ENCODE peak calls at places on chromosomes 5 and 9, in eight cellular contexts. U, K, O, M, G, Q, C and H are unnamed samples.

GRCh38 chr9:137057545-137057944 is 3.7 kb upstream of the ENTPD2 start:
- DNase-seq in U (no peak), K (no peak), O (no peak), M (no peak), G (no peak), Q (no peak), C (no peak), H (no peak)

GRCh38 chr5:100273846-100274580 is 261.2 kb upstream of the FAM174A start:
- DNase-seq in U (no peak), K (no peak), O (no peak), M (no peak), G (no peak), Q (no peak), C (no peak), H (no peak)

GRCh38 chr5:135075621-135076585 is 41.9 kb upstream of the PITX1 start:
- DNase-seq in U (no peak), K (no peak), O (no peak), M (no peak), G (no peak), Q (no peak), C (no peak), H (no peak)

GRCh38 chr5:73448451-73449136 is at the start of gene FOXD1:
- DNase-seq in U (peak), K (peak), O (no peak), M (peak), G (peak), Q (peak), C (peak), H (peak)

GRCh38 chr5:87229780-87230179 is 37.9 kb upstream of the RASA1 start:
- DNase-seq in U (no peak), K (peak), O (no peak), M (no peak), G (no peak), Q (no peak), C (peak), H (no peak)

GRCh38 chr5:43294226-43294625 is 19.0 kb downstream of the HMGCS1 start:
- DNase-seq in U (no peak), K (peak), O (no peak), M (no peak), G (no peak), Q (no peak), C (peak), H (no peak)

GRCh38 chr5:43161244-43161643 is 30.8 kb upstream of the NIM1K start:
- DNase-seq in U (no peak), K (no peak), O (no peak), M (no peak), G (no peak), Q (no peak), C (no peak), H (no peak)

GRCh38 chr5:67195406-67196275 is 958 bp downstream of the CD180 start:
- DNase-seq in U (no peak), K (no peak), O (no peak), M (peak), G (no peak), Q (no peak), C (no peak), H (no peak)

GRCh38 chr9:106872641-106873040 is 9.7 kb downstream of the ZNF462 start:
- DNase-seq in U (no peak), K (no peak), O (no peak), M (no peak), G (no peak), Q (no peak), C (peak), H (no peak)

GRCh38 chr5:136094189-136094912 is 38.3 kb upstream of the SMAD5 start:
- DNase-seq in U (no peak), K (no peak), O (no peak), M (no peak), G (no peak), Q (no peak), C (no peak), H (no peak)

GRCh38 chr9:93059960-93060591 is 1.6 kb downstream of the SUSD3 start:
- DNase-seq in U (no peak), K (no peak), O (no peak), M (no peak), G (no peak), Q (peak), C (no peak), H (no peak)

GRCh38 chr5:53424691-53425597 is 55.5 kb upstream of the FST start:
- DNase-seq in U (no peak), K (peak), O (no peak), M (no peak), G (no peak), Q (no peak), C (peak), H (no peak)

GRCh38 chr9:130871395-130872057 is 25.1 kb downstream of the QRFP start:
- DNase-seq in U (peak), K (no peak), O (no peak), M (no peak), G (no peak), Q (no peak), C (no peak), H (no peak)

GRCh38 chr5:94564812-94565211 is 53.6 kb downstream of the KIAA0825 start:
- DNase-seq in U (no peak), K (no peak), O (no peak), M (no peak), G (no peak), Q (no peak), C (no peak), H (no peak)

GRCh38 chr9:136722969-136723356 is 10.6 kb downstream of the DIPK1B start:
- DNase-seq in U (no peak), K (no peak), O (no peak), M (no peak), G (no peak), Q (no peak), C (no peak), H (no peak)

GRCh38 chr5:169545762-169546161 is 37.8 kb upstream of the SPDL1 start:
- DNase-seq in U (no peak), K (peak), O (no peak), M (no peak), G (no peak), Q (no peak), C (peak), H (no peak)

GRCh38 chr9:2271426-2271825 is 256.3 kb downstream of the SMARCA2 start:
- DNase-seq in U (peak), K (peak), O (no peak), M (peak), G (peak), Q (no peak), C (peak), H (peak)

GRCh38 chr9:18071651-18072060 is 402.3 kb upstream of the ADAMTSL1 start:
- DNase-seq in U (no peak), K (peak), O (no peak), M (no peak), G (no peak), Q (no peak), C (peak), H (no peak)

GRCh38 chr9:36407122-36407723 is 7.2 kb upstream of the RNF38 start:
- DNase-seq in U (peak), K (peak), O (peak), M (peak), G (peak), Q (peak), C (peak), H (peak)

GRCh38 chr9:34084562-34084961 is 35.9 kb upstream of the UBAP2 start:
- DNase-seq in U (no peak), K (no peak), O (no peak), M (peak), G (no peak), Q (no peak), C (no peak), H (no peak)

GRCh38 chr9:138085568-138085967 is 208.0 kb downstream of the CACNA1B start:
- DNase-seq in U (no peak), K (no peak), O (no peak), M (no peak), G (no peak), Q (no peak), C (no peak), H (no peak)

GRCh38 chr5:120014535-120014934 is 385.2 kb downstream of the FAM170A start:
- DNase-seq in U (no peak), K (peak), O (no peak), M (no peak), G (no peak), Q (no peak), C (peak), H (no peak)

GRCh38 chr5:51810592-51810991 is 427.3 kb downstream of the ISL1 start:
- DNase-seq in U (no peak), K (no peak), O (no peak), M (no peak), G (no peak), Q (no peak), C (no peak), H (no peak)

GRCh38 chr9:137731216-137731946 is 112.6 kb downstream of the EHMT1 start:
- DNase-seq in U (no peak), K (no peak), O (no peak), M (no peak), G (no peak), Q (no peak), C (no peak), H (no peak)

GRCh38 chr5:140344683-140345423 is 1.6 kb downstream of the HBEGF start:
- DNase-seq in U (peak), K (peak), O (no peak), M (no peak), G (no peak), Q (no peak), C (peak), H (peak)

GRCh38 chr5:61450170-61450815 is 118.2 kb downstream of the ZSWIM6 start:
- DNase-seq in U (no peak), K (peak), O (no peak), M (no peak), G (no peak), Q (no peak), C (peak), H (peak)

GRCh38 chr9:16721972-16722371 is 148.5 kb downstream of the BNC2 start:
- DNase-seq in U (no peak), K (peak), O (no peak), M (no peak), G (no peak), Q (no peak), C (peak), H (no peak)

GRCh38 chr5:115184780-115185179 is 15.1 kb upstream of the TRIM36 start:
- DNase-seq in U (no peak), K (peak), O (no peak), M (no peak), G (no peak), Q (no peak), C (peak), H (no peak)